ENCODE peak calls at places on chromosomes 4 and X, in five cellular contexts. Z is HepG2, A is A549, Y is H1, O is IMR-90. J is an unnamed sample.

GRCh38 chr4:61401771-61402170 is 201.6 kb downstream of the ADGRL3 start:
- DNase-seq in Z (no peak), A (no peak), Y (no peak), O (no peak), J (no peak)

GRCh38 chr4:75834095-75834771 is 68.0 kb downstream of the PPEF2 start:
- DNase-seq in Z (no peak), A (no peak), Y (no peak), O (no peak), J (no peak)

GRCh38 chr4:155796031-155796430 is 37.2 kb downstream of the GUCY1B1 start:
- DNase-seq in Z (peak; percentile 15), A (peak; percentile 31), Y (no peak), O (peak; percentile 52), J (no peak)

GRCh38 chr4:68167166-68167565 is 37.5 kb upstream of the TMPRSS11F start:
- DNase-seq in Z (no peak), A (no peak), Y (no peak), O (no peak), J (no peak)

GRCh38 chr4:182847543-182847942 is 69.6 kb downstream of the DCTD start:
- DNase-seq in Z (no peak), A (no peak), Y (no peak), O (no peak), J (no peak)

GRCh38 chr4:123699823-123700822 is 303.5 kb downstream of the SPRY1 start:
- DNase-seq in Z (peak; percentile 31), A (no peak), Y (no peak), O (peak; percentile 93), J (no peak)

GRCh38 chrX:139298437-139298836 is 232.1 kb upstream of the F9 start:
- DNase-seq in Z (no peak), A (no peak), Y (no peak), O (no peak), J (no peak)

GRCh38 chr4:103032575-103032974 is 13.1 kb upstream of the SLC9B1 start:
- DNase-seq in Z (peak; percentile 52), A (peak; percentile 56), Y (no peak), O (peak; percentile 32), J (peak; percentile 46)

GRCh38 chrX:2837961-2838360 is 9.2 kb downstream of the GYG2 start:
- DNase-seq in Z (no peak), A (no peak), Y (no peak), O (no peak), J (no peak)

GRCh38 chrX:2840961-2841360 is 12.2 kb downstream of the GYG2 start:
- DNase-seq in Z (no peak), A (no peak), Y (no peak), O (no peak), J (no peak)

GRCh38 chrX:2846992-2847391 is 18.3 kb downstream of the GYG2 start:
- DNase-seq in Z (no peak), A (no peak), Y (no peak), O (no peak), J (no peak)

GRCh38 chrX:2841511-2841910 is 12.8 kb downstream of the GYG2 start:
- DNase-seq in Z (no peak), A (no peak), Y (no peak), O (no peak), J (no peak)
- TF ChIP-seq MAFK in Z (no peak), A (no peak), Y (no peak), O (no peak), J (no peak)

GRCh38 chrX:25015486-25016360 is at the start of gene ARX:
- DNase-seq in Z (peak; percentile 43), A (peak; percentile 57), Y (peak; percentile 77), O (peak; percentile 42), J (peak; percentile 92)
- H3K4me3 ChIP-seq in Z (no peak within 1 kb of the TSS), A (no peak within 1 kb of the TSS), Y (no peak within 1 kb of the TSS), O (no peak within 1 kb of the TSS), J (no peak within 1 kb of the TSS)

GRCh38 chr4:38099908-38100407 is 139.8 kb downstream of the PTTG2 start:
- DNase-seq in Z (no peak), A (no peak), Y (no peak), O (peak; percentile 87), J (no peak)
- TF ChIP-seq MAFK in Z (no peak), A (no peak), Y (no peak), O (peak; percentile 21), J (no peak)

DNA sequence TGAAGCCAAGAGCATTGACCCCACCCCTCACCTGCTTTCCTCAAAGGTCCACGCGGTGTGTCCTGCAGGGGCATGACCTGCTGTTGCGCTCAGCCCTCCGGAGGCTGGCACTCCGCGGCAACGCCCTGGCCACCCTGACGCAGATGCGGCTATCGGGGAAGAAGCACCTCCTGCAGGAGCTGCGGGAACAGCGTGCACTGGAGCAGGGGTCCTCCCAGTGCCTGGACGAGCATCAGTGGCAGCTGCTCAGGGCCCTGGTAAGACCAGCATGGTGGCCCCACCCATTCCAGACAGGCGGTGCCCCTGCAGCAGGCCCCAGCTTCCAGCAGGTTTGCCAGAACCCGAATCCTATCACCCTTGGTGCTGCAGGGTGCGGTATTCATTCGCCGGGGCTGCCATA is 86.0 kb downstream of the EVC start:
- DNase-seq in Z (no peak), A (no peak), Y (no peak), O (no peak), J (no peak)
- H3K4me3 ChIP-seq in Z (no peak overlapping the region), A (no peak overlapping the region), Y (no peak overlapping the region), O (no peak overlapping the region), J (no peak overlapping the region)

DNA sequence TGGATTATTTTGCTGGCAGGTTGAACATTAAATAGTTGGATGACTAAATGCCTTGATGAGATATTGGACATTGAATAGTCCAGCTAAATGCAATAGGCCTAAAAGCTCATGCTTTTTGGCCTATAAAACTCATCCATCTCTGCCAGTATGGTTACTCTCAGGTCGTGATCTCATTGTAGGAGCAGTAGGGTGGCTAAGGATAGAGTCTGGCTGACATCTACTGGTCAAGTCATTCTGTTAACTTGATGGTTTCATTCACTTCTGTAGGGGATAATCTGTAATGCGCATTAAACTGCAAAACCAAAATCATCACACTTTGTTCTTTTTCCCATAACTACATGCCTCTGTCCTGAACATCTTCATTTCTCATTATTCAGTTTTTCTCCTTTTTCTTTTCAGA is 227.0 kb downstream of the DKK2 start:
- DNase-seq in Z (peak; percentile 19), A (peak; percentile 20), Y (no peak), O (peak; percentile 25), J (no peak)
- TF ChIP-seq MAFK in Z (no peak), A (no peak), Y (no peak), O (no peak), J (no peak)

GRCh38 chrX:96764864-96765263 is 80.2 kb downstream of the DIAPH2 start:
- DNase-seq in Z (no peak), A (no peak), Y (no peak), O (no peak), J (no peak)
- H3K4me3 ChIP-seq in Z (no peak overlapping the region), A (no peak overlapping the region), Y (no peak overlapping the region), O (no peak overlapping the region), J (no peak overlapping the region)

J was measured in K562.